ENCODE peak calls at places on chromosomes 13 and 19, in six cellular contexts. One of them, this sample, is unnamed.

GRCh38 chr19:57192064-57192395 is 730 bp downstream of the ZNF264 start:
- DNase-seq in HS-27A: no peak
- DNase-seq in NCI-H446 treated with DMSO at 0.1 percent for 48 hours: no peak
- DNase-seq in Panc1: no peak
- DNase-seq in HCEC 1CT: no peak
- DNase-seq in T-helper 9 cell: no peak
- DNase-seq in this sample: no peak

GRCh38 chr19:42069619-42070293 is at the start of gene GRIK5:
- DNase-seq in HS-27A: no peak
- DNase-seq in NCI-H446 treated with DMSO at 0.1 percent for 48 hours: no peak
- DNase-seq in Panc1: no peak
- DNase-seq in HCEC 1CT: no peak
- DNase-seq in T-helper 9 cell: no peak
- DNase-seq in this sample: no peak

GRCh38 chr13:50015263-50015662 is at the start of gene KCNRG:
- DNase-seq in HS-27A: no peak
- DNase-seq in NCI-H446 treated with DMSO at 0.1 percent for 48 hours: no peak
- DNase-seq in Panc1: no peak
- DNase-seq in HCEC 1CT: no peak
- DNase-seq in T-helper 9 cell: no peak
- DNase-seq in this sample: no peak

GRCh38 chr13:110652231-110652730 is 36.9 kb downstream of the NAXD start:
- DNase-seq in HS-27A: no peak
- DNase-seq in NCI-H446 treated with DMSO at 0.1 percent for 48 hours: no peak
- DNase-seq in Panc1: no peak
- DNase-seq in HCEC 1CT: no peak
- DNase-seq in T-helper 9 cell: no peak
- DNase-seq in this sample: no peak

GRCh38 chr19:3547301-3547731 is 8.3 kb downstream of the TEKTIP1 start:
- DNase-seq in HS-27A: no peak
- DNase-seq in NCI-H446 treated with DMSO at 0.1 percent for 48 hours: no peak
- DNase-seq in Panc1: no peak
- DNase-seq in HCEC 1CT: no peak
- DNase-seq in T-helper 9 cell: peak
- DNase-seq in this sample: no peak

GRCh38 chr19:32256341-32256975 is 89.0 kb upstream of the ZNF507 start:
- DNase-seq in HS-27A: no peak
- DNase-seq in NCI-H446 treated with DMSO at 0.1 percent for 48 hours: no peak
- DNase-seq in Panc1: no peak
- DNase-seq in HCEC 1CT: no peak
- DNase-seq in T-helper 9 cell: no peak
- DNase-seq in this sample: no peak

GRCh38 chr19:3073931-3074595 is 11.8 kb upstream of the TLE5 start:
- DNase-seq in HS-27A: no peak
- DNase-seq in NCI-H446 treated with DMSO at 0.1 percent for 48 hours: peak
- DNase-seq in Panc1: no peak
- DNase-seq in HCEC 1CT: peak
- DNase-seq in T-helper 9 cell: no peak
- DNase-seq in this sample: no peak

GRCh38 chr13:51262501-51263211 is 40.5 kb downstream of the FAM124A start:
- DNase-seq in HS-27A: no peak
- DNase-seq in NCI-H446 treated with DMSO at 0.1 percent for 48 hours: no peak
- DNase-seq in Panc1: no peak
- DNase-seq in HCEC 1CT: no peak
- DNase-seq in T-helper 9 cell: no peak
- DNase-seq in this sample: no peak

GRCh38 chr13:47372742-47373141 is 475.9 kb upstream of the HTR2A start:
- DNase-seq in HS-27A: no peak
- DNase-seq in NCI-H446 treated with DMSO at 0.1 percent for 48 hours: no peak
- DNase-seq in Panc1: no peak
- DNase-seq in HCEC 1CT: no peak
- DNase-seq in T-helper 9 cell: no peak
- DNase-seq in this sample: no peak

GRCh38 chr19:49442793-49443365 is 1.6 kb upstream of the SLC17A7 start:
- DNase-seq in HS-27A: peak
- DNase-seq in NCI-H446 treated with DMSO at 0.1 percent for 48 hours: peak
- DNase-seq in Panc1: no peak
- DNase-seq in HCEC 1CT: peak
- DNase-seq in T-helper 9 cell: peak
- DNase-seq in this sample: peak

GRCh38 chr13:88196106-88196505 is 524.9 kb downstream of the SLITRK5 start:
- DNase-seq in HS-27A: no peak
- DNase-seq in NCI-H446 treated with DMSO at 0.1 percent for 48 hours: no peak
- DNase-seq in Panc1: no peak
- DNase-seq in HCEC 1CT: no peak
- DNase-seq in T-helper 9 cell: no peak
- DNase-seq in this sample: no peak

GRCh38 chr19:35882074-35882832 is 13.9 kb downstream of the APLP1 start:
- DNase-seq in HS-27A: peak
- DNase-seq in NCI-H446 treated with DMSO at 0.1 percent for 48 hours: peak
- DNase-seq in Panc1: peak
- DNase-seq in HCEC 1CT: peak
- DNase-seq in T-helper 9 cell: no peak
- DNase-seq in this sample: no peak

GRCh38 chr13:35496761-35497386 is 20.4 kb upstream of the MAB21L1 start:
- DNase-seq in HS-27A: no peak
- DNase-seq in NCI-H446 treated with DMSO at 0.1 percent for 48 hours: no peak
- DNase-seq in Panc1: no peak
- DNase-seq in HCEC 1CT: no peak
- DNase-seq in T-helper 9 cell: no peak
- DNase-seq in this sample: no peak

GRCh38 chr19:44587863-44588752 is 25.3 kb upstream of the IGSF23 start:
- DNase-seq in HS-27A: peak
- DNase-seq in NCI-H446 treated with DMSO at 0.1 percent for 48 hours: no peak
- DNase-seq in Panc1: peak
- DNase-seq in HCEC 1CT: peak
- DNase-seq in T-helper 9 cell: no peak
- DNase-seq in this sample: peak

GRCh38 chr19:2986951-2987491 is 9.7 kb downstream of the TLE6 start:
- DNase-seq in HS-27A: no peak
- DNase-seq in NCI-H446 treated with DMSO at 0.1 percent for 48 hours: no peak
- DNase-seq in Panc1: no peak
- DNase-seq in HCEC 1CT: no peak
- DNase-seq in T-helper 9 cell: no peak
- DNase-seq in this sample: no peak

GRCh38 chr19:7348587-7349230 is at the start of gene ARHGEF18:
- DNase-seq in HS-27A: no peak
- DNase-seq in NCI-H446 treated with DMSO at 0.1 percent for 48 hours: no peak
- DNase-seq in Panc1: no peak
- DNase-seq in HCEC 1CT: no peak
- DNase-seq in T-helper 9 cell: no peak
- DNase-seq in this sample: no peak

GRCh38 chr19:8484331-8484894 is 18.0 kb downstream of the PRAM1 start:
- DNase-seq in HS-27A: no peak
- DNase-seq in NCI-H446 treated with DMSO at 0.1 percent for 48 hours: no peak
- DNase-seq in Panc1: no peak
- DNase-seq in HCEC 1CT: no peak
- DNase-seq in T-helper 9 cell: no peak
- DNase-seq in this sample: no peak

GRCh38 chr13:59103004-59103768 is 1060.5 kb downstream of the DIAPH3 start:
- DNase-seq in HS-27A: no peak
- DNase-seq in NCI-H446 treated with DMSO at 0.1 percent for 48 hours: peak
- DNase-seq in Panc1: no peak
- DNase-seq in HCEC 1CT: peak
- DNase-seq in T-helper 9 cell: no peak
- DNase-seq in this sample: no peak

GRCh38 chr13:29162638-29163037 is 342.5 kb downstream of the MTUS2 start:
- DNase-seq in HS-27A: no peak
- DNase-seq in NCI-H446 treated with DMSO at 0.1 percent for 48 hours: no peak
- DNase-seq in Panc1: no peak
- DNase-seq in HCEC 1CT: no peak
- DNase-seq in T-helper 9 cell: no peak
- DNase-seq in this sample: no peak

GRCh38 chr19:2533686-2534085 is 57.8 kb downstream of the GADD45B start:
- DNase-seq in HS-27A: no peak
- DNase-seq in NCI-H446 treated with DMSO at 0.1 percent for 48 hours: no peak
- DNase-seq in Panc1: no peak
- DNase-seq in HCEC 1CT: peak
- DNase-seq in T-helper 9 cell: no peak
- DNase-seq in this sample: no peak

GRCh38 chr19:4733755-4734345 is 10.2 kb upstream of the DPP9 start:
- DNase-seq in HS-27A: no peak
- DNase-seq in NCI-H446 treated with DMSO at 0.1 percent for 48 hours: no peak
- DNase-seq in Panc1: no peak
- DNase-seq in HCEC 1CT: no peak
- DNase-seq in T-helper 9 cell: no peak
- DNase-seq in this sample: no peak

GRCh38 chr19:38228491-38229439 is 4.7 kb upstream of the DPF1 start:
- DNase-seq in HS-27A: no peak
- DNase-seq in NCI-H446 treated with DMSO at 0.1 percent for 48 hours: no peak
- DNase-seq in Panc1: no peak
- DNase-seq in HCEC 1CT: no peak
- DNase-seq in T-helper 9 cell: no peak
- DNase-seq in this sample: no peak

GRCh38 chr19:33823341-33823740 is 26.7 kb downstream of the KCTD15 start:
- DNase-seq in HS-27A: no peak
- DNase-seq in NCI-H446 treated with DMSO at 0.1 percent for 48 hours: no peak
- DNase-seq in Panc1: no peak
- DNase-seq in HCEC 1CT: no peak
- DNase-seq in T-helper 9 cell: no peak
- DNase-seq in this sample: no peak

GRCh38 chr19:8137425-8137824 is 12.0 kb downstream of the FBN3 start:
- DNase-seq in HS-27A: no peak
- DNase-seq in NCI-H446 treated with DMSO at 0.1 percent for 48 hours: no peak
- DNase-seq in Panc1: no peak
- DNase-seq in HCEC 1CT: no peak
- DNase-seq in T-helper 9 cell: no peak
- DNase-seq in this sample: no peak

GRCh38 chr13:84377071-84377470 is 494.8 kb upstream of the SLITRK1 start:
- DNase-seq in HS-27A: no peak
- DNase-seq in NCI-H446 treated with DMSO at 0.1 percent for 48 hours: no peak
- DNase-seq in Panc1: no peak
- DNase-seq in HCEC 1CT: no peak
- DNase-seq in T-helper 9 cell: no peak
- DNase-seq in this sample: no peak

GRCh38 chr13:21672811-21673591 is 2.1 kb downstream of the FGF9 start:
- DNase-seq in HS-27A: no peak
- DNase-seq in NCI-H446 treated with DMSO at 0.1 percent for 48 hours: no peak
- DNase-seq in Panc1: no peak
- DNase-seq in HCEC 1CT: no peak
- DNase-seq in T-helper 9 cell: no peak
- DNase-seq in this sample: no peak

GRCh38 chr13:89695343-89696257 is 1651.9 kb upstream of the MIR17HG start:
- DNase-seq in HS-27A: peak
- DNase-seq in NCI-H446 treated with DMSO at 0.1 percent for 48 hours: no peak
- DNase-seq in Panc1: peak
- DNase-seq in HCEC 1CT: peak
- DNase-seq in T-helper 9 cell: no peak
- DNase-seq in this sample: no peak

GRCh38 chr19:45306040-45306439 is 16.6 kb downstream of the CKM start:
- DNase-seq in HS-27A: no peak
- DNase-seq in NCI-H446 treated with DMSO at 0.1 percent for 48 hours: no peak
- DNase-seq in Panc1: no peak
- DNase-seq in HCEC 1CT: no peak
- DNase-seq in T-helper 9 cell: no peak
- DNase-seq in this sample: no peak

GRCh38 chr13:43433691-43434121 is 353.1 kb downstream of the ENOX1 start:
- DNase-seq in HS-27A: no peak
- DNase-seq in NCI-H446 treated with DMSO at 0.1 percent for 48 hours: no peak
- DNase-seq in Panc1: no peak
- DNase-seq in HCEC 1CT: no peak
- DNase-seq in T-helper 9 cell: no peak
- DNase-seq in this sample: no peak

GRCh38 chr13:30892966-30893365 is 13.1 kb upstream of the MEDAG start:
- DNase-seq in HS-27A: no peak
- DNase-seq in NCI-H446 treated with DMSO at 0.1 percent for 48 hours: no peak
- DNase-seq in Panc1: no peak
- DNase-seq in HCEC 1CT: peak
- DNase-seq in T-helper 9 cell: no peak
- DNase-seq in this sample: no peak

GRCh38 chr13:49859568-49859967 is 67.1 kb upstream of the KPNA3 start:
- DNase-seq in HS-27A: peak
- DNase-seq in NCI-H446 treated with DMSO at 0.1 percent for 48 hours: no peak
- DNase-seq in Panc1: no peak
- DNase-seq in HCEC 1CT: peak
- DNase-seq in T-helper 9 cell: no peak
- DNase-seq in this sample: no peak